ENCODE peak calls at places on chromosomes 7 and 10, in eight cellular contexts. B, L, X, H, K, M, T and A are unnamed samples.

GRCh38 chr10:135601-136464 is 578 bp downstream of the ZMYND11 start:
- DNase-seq in B (peak), L (peak), X (no peak), H (peak), K (peak), M (peak), T (peak), A (peak)

GRCh38 chr7:148732862-148733261 is 34.2 kb downstream of the CUL1 start:
- DNase-seq in B (no peak), L (no peak), X (no peak), H (no peak), K (peak), M (no peak), T (no peak), A (no peak)

GRCh38 chr7:49294611-49295010 is 370.3 kb downstream of the CDC14C start:
- DNase-seq in B (no peak), L (no peak), X (no peak), H (peak), K (no peak), M (no peak), T (no peak), A (no peak)

GRCh38 chr10:119377905-119378736 is 164.4 kb downstream of the RGS10 start:
- DNase-seq in B (no peak), L (peak), X (no peak), H (no peak), K (no peak), M (no peak), T (no peak), A (no peak)

GRCh38 chr7:34158754-34159153 is 253.4 kb downstream of the BMPER start:
- DNase-seq in B (peak), L (no peak), X (no peak), H (no peak), K (peak), M (no peak), T (peak), A (no peak)

GRCh38 chr7:114085313-114085591 is 166.4 kb upstream of the PPP1R3A start:
- DNase-seq in B (no peak), L (peak), X (no peak), H (peak), K (no peak), M (no peak), T (no peak), A (no peak)

GRCh38 chr7:17021205-17021604 is 139.4 kb upstream of the AGR3 start:
- DNase-seq in B (no peak), L (no peak), X (no peak), H (peak), K (no peak), M (no peak), T (peak), A (no peak)

GRCh38 chr10:28459453-28460144 is 73.3 kb upstream of the WAC start:
- DNase-seq in B (no peak), L (no peak), X (no peak), H (no peak), K (peak), M (no peak), T (no peak), A (no peak)

GRCh38 chr10:131724891-131725735 is 175.7 kb upstream of the PPP2R2D start:
- DNase-seq in B (no peak), L (peak), X (no peak), H (no peak), K (peak), M (no peak), T (no peak), A (no peak)

GRCh38 chr10:94125856-94126255 is 132.1 kb downstream of the PLCE1 start:
- DNase-seq in B (peak), L (no peak), X (no peak), H (no peak), K (no peak), M (no peak), T (peak), A (no peak)

GRCh38 chr7:34653787-34654186 is 4.2 kb upstream of the NPSR1 start:
- DNase-seq in B (no peak), L (no peak), X (no peak), H (no peak), K (no peak), M (no peak), T (no peak), A (no peak)

GRCh38 chr7:69968969-69969368 is 370.7 kb downstream of the AUTS2 start:
- DNase-seq in B (no peak), L (no peak), X (no peak), H (no peak), K (no peak), M (no peak), T (no peak), A (no peak)

GRCh38 chr10:14536269-14536903 is 205.7 kb upstream of the FRMD4A start:
- DNase-seq in B (no peak), L (no peak), X (no peak), H (no peak), K (no peak), M (no peak), T (no peak), A (no peak)

GRCh38 chr7:26156454-26157365 is 4.7 kb downstream of the NFE2L3 start:
- DNase-seq in B (peak), L (no peak), X (peak), H (peak), K (no peak), M (peak), T (peak), A (peak)

GRCh38 chr7:84677386-84677785 is 482.8 kb upstream of the SEMA3A start:
- DNase-seq in B (no peak), L (no peak), X (no peak), H (peak), K (no peak), M (no peak), T (no peak), A (no peak)

GRCh38 chr10:78832281-78832680 is 236.5 kb upstream of the ZMIZ1 start:
- DNase-seq in B (peak), L (no peak), X (no peak), H (no peak), K (no peak), M (no peak), T (no peak), A (no peak)

GRCh38 chr10:133252223-133252552 is 14.5 kb downstream of the VENTX start:
- DNase-seq in B (no peak), L (no peak), X (no peak), H (no peak), K (no peak), M (no peak), T (no peak), A (no peak)

GRCh38 chr7:5526190-5527037 is 102.8 kb upstream of the TNRC18 start:
- DNase-seq in B (peak), L (no peak), X (no peak), H (peak), K (peak), M (peak), T (peak), A (peak)

GRCh38 chr10:49080071-49080470 is 35.3 kb downstream of the VSTM4 start:
- DNase-seq in B (no peak), L (no peak), X (no peak), H (no peak), K (peak), M (peak), T (peak), A (no peak)

GRCh38 chr7:140247564-140247963 is 70.8 kb upstream of the KDM7A start:
- DNase-seq in B (no peak), L (no peak), X (no peak), H (no peak), K (no peak), M (no peak), T (no peak), A (no peak)

GRCh38 chr7:135291809-135292253 is 58.2 kb downstream of the STRA8 start:
- DNase-seq in B (peak), L (no peak), X (no peak), H (peak), K (no peak), M (no peak), T (peak), A (no peak)

GRCh38 chr7:121954803-121955202 is 81.8 kb downstream of the PTPRZ1 start:
- DNase-seq in B (no peak), L (no peak), X (no peak), H (peak), K (no peak), M (no peak), T (peak), A (no peak)

GRCh38 chr10:125137601-125138438 is 22.5 kb downstream of the CTBP2 start:
- DNase-seq in B (no peak), L (no peak), X (no peak), H (no peak), K (no peak), M (no peak), T (no peak), A (no peak)

GRCh38 chr7:114392686-114393085 is 21.9 kb upstream of the FOXP2 start:
- DNase-seq in B (no peak), L (no peak), X (no peak), H (peak), K (no peak), M (no peak), T (no peak), A (no peak)

GRCh38 chr7:151459726-151460473 is 20.0 kb upstream of the CRYGN start:
- DNase-seq in B (peak), L (no peak), X (peak), H (peak), K (peak), M (no peak), T (peak), A (no peak)

GRCh38 chr7:40826419-40827216 is 691.8 kb downstream of the SUGCT start:
- DNase-seq in B (no peak), L (no peak), X (no peak), H (peak), K (peak), M (no peak), T (peak), A (no peak)

GRCh38 chr10:14566498-14566897 is 208.2 kb downstream of the FAM107B start:
- DNase-seq in B (no peak), L (no peak), X (no peak), H (no peak), K (no peak), M (no peak), T (no peak), A (no peak)

GRCh38 chr7:157851501-157852067 is 514.8 kb downstream of the DNAJB6 start:
- DNase-seq in B (no peak), L (peak), X (peak), H (no peak), K (peak), M (peak), T (no peak), A (peak)

GRCh38 chr7:112110651-112111050 is 95.5 kb downstream of the DOCK4 start:
- DNase-seq in B (no peak), L (no peak), X (no peak), H (no peak), K (no peak), M (no peak), T (no peak), A (no peak)

GRCh38 chr10:119360181-119360921 is 153.0 kb downstream of the GRK5 start:
- DNase-seq in B (peak), L (no peak), X (no peak), H (no peak), K (no peak), M (peak), T (no peak), A (no peak)

GRCh38 chr10:88243847-88244730 is 339.0 kb downstream of the RNLS start:
- DNase-seq in B (no peak), L (peak), X (no peak), H (no peak), K (peak), M (no peak), T (peak), A (no peak)

GRCh38 chr7:129855234-129855673 is 97.5 kb downstream of the UBE2H start:
- DNase-seq in B (no peak), L (no peak), X (no peak), H (no peak), K (no peak), M (no peak), T (peak), A (no peak)

GRCh38 chr7:50362712-50363282 is 58.3 kb downstream of the IKZF1 start:
- DNase-seq in B (no peak), L (no peak), X (no peak), H (no peak), K (no peak), M (peak), T (no peak), A (peak)

GRCh38 chr10:43204394-43204942 is 62.4 kb downstream of the RASGEF1A start:
- DNase-seq in B (no peak), L (no peak), X (no peak), H (no peak), K (no peak), M (no peak), T (no peak), A (no peak)

GRCh38 chr7:89726548-89726947 is 427.7 kb upstream of the STEAP1 start:
- DNase-seq in B (no peak), L (no peak), X (no peak), H (no peak), K (no peak), M (no peak), T (no peak), A (no peak)

GRCh38 chr7:75727881-75728592 is 10.7 kb downstream of the HIP1 start:
- DNase-seq in B (peak), L (peak), X (peak), H (peak), K (peak), M (peak), T (peak), A (no peak)

GRCh38 chr10:86362129-86362527 is 4.5 kb downstream of the GRID1 start:
- DNase-seq in B (no peak), L (peak), X (no peak), H (no peak), K (peak), M (no peak), T (no peak), A (no peak)
- H3K27ac ChIP-seq in B (no peak), L (no peak), X (no peak), H (no peak), K (no peak), M (no peak), T (no peak), A (no peak)

GRCh38 chr7:1248459-1249131 is 15.9 kb downstream of the UNCX start:
- DNase-seq in B (peak), L (peak), X (no peak), H (no peak), K (peak), M (no peak), T (no peak), A (no peak)
- H3K4me3 ChIP-seq in B (no peak), L (no peak), X (no peak), H (no peak), K (no peak), M (no peak), T (no peak), A (no peak)

DNA sequence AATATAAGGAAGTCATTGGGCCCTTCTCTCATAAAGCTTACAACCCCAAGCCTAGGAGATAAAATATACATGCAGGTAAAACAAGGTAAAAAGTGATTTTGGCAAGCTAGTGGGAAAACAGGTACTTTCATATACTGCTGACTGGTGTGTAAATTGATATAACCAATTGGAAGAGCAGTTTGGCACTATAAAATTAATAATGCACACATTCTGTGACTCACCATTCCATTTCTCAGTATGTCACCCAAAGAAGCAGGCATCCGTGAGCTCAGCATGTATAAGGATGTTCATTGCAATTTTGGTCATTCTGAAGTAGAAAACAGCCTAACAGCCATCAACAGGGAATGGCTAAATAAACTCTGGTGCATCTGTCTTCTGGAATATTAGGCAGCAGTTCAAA is 2.9 kb downstream of the MACROH2A2 start:
- DNase-seq in B (no peak), L (no peak), X (no peak), H (peak), K (no peak), M (no peak), T (peak), A (no peak)
- H3K27ac ChIP-seq in B (no peak), L (no peak), X (no peak), H (no peak), K (no peak), M (no peak), T (no peak), A (no peak)

GRCh38 chr7:130925136-130925794 is 191.3 kb upstream of the KLF14 start:
- DNase-seq in B (peak), L (no peak), X (no peak), H (no peak), K (no peak), M (no peak), T (no peak), A (no peak)

GRCh38 chr7:130923930-130924329 is 189.9 kb upstream of the KLF14 start:
- DNase-seq in B (no peak), L (no peak), X (no peak), H (no peak), K (no peak), M (no peak), T (no peak), A (no peak)

GRCh38 chr7:130926021-130926691 is 192.1 kb upstream of the KLF14 start:
- DNase-seq in B (no peak), L (no peak), X (no peak), H (no peak), K (no peak), M (no peak), T (no peak), A (peak)

GRCh38 chr7:130927564-130927963 is 193.6 kb upstream of the KLF14 start:
- DNase-seq in B (no peak), L (no peak), X (no peak), H (no peak), K (no peak), M (no peak), T (no peak), A (no peak)

GRCh38 chr7:130927062-130927461 is 193.1 kb upstream of the KLF14 start:
- DNase-seq in B (no peak), L (no peak), X (no peak), H (no peak), K (no peak), M (no peak), T (no peak), A (no peak)
- H3K4me3 ChIP-seq in B (no peak), L (no peak), X (no peak), H (no peak), K (no peak), M (no peak), T (no peak), A (no peak)

GRCh38 chr10:110757563-110757962 is 113.4 kb downstream of the RBM20 start:
- DNase-seq in B (no peak), L (no peak), X (no peak), H (no peak), K (no peak), M (no peak), T (no peak), A (no peak)
- H3K27ac ChIP-seq in B (no peak), L (no peak), X (no peak), H (no peak), K (no peak), M (no peak), T (no peak), A (no peak)